ENCODE peak calls at places on chromosomes 11 and 22, in four cellular contexts. C is HCT116; G is stimulated activated CD4-positive, alpha-beta T cell treated with anti-CD3 and anti-CD28 coated beads, Interleukin-15, amount 100 ng/mL, for 1 hour; P is occipital lobe. T is an unnamed sample.

GRCh38 chr22:49948958-49949913 is 11.3 kb upstream of the PIM3 start:
- DNase-seq in P (no peak), G (no peak), C (no peak), T (no peak)

GRCh38 chr22:45740236-45740635 is 68.6 kb downstream of the ATXN10 start:
- DNase-seq in G (no peak), P (no peak), C (no peak), T (no peak)

GRCh38 chr11:35927067-35927466 is 16.8 kb upstream of the LDLRAD3 start:
- DNase-seq in C (no peak), G (no peak), P (no peak), T (no peak)

GRCh38 chr11:18243783-18244362 is 4.6 kb downstream of the SAA2 start:
- DNase-seq in C (peak; percentile 63), P (no peak), G (no peak), T (peak; percentile 46)

GRCh38 chr11:3147257-3147619 is 17.9 kb downstream of the OSBPL5 start:
- DNase-seq in C (no peak), P (no peak), G (no peak), T (no peak)

GRCh38 chr11:65419773-65420481 is 2.7 kb upstream of the NEAT1 start:
- DNase-seq in C (peak; percentile 77), G (peak; percentile 37), P (peak; percentile 79), T (peak; percentile 90)

GRCh38 chr11:131534031-131534430 is 163.6 kb downstream of the NTM start:
- DNase-seq in C (no peak), G (no peak), P (peak; percentile 44), T (no peak)

GRCh38 chr11:2681408-2682145 is 18.2 kb downstream of the KCNQ1OT1 start:
- DNase-seq in C (no peak), P (no peak), G (no peak), T (no peak)

GRCh38 chr11:125944350-125945010 is 1.4 kb upstream of the VSIG10L2 start:
- DNase-seq in C (no peak), P (no peak), G (no peak), T (no peak)

GRCh38 chr11:63872833-63873201 is 33.9 kb downstream of the MARK2 start:
- DNase-seq in C (no peak), P (no peak), G (no peak), T (no peak)

GRCh38 chr11:59216654-59217640 is 4.2 kb upstream of the MPEG1 start:
- DNase-seq in C (no peak), P (no peak), G (no peak), T (no peak)

GRCh38 chr11:124115782-124116616 is 749 bp downstream of the VWA5A start:
- DNase-seq in C (no peak), G (no peak), P (no peak), T (no peak)

GRCh38 chr11:91041626-91042025 is 818.8 kb upstream of the CHORDC1 start:
- DNase-seq in P (no peak), C (no peak), G (no peak), T (no peak)

GRCh38 chr11:113168358-113168757 is 146.0 kb upstream of the TTC12 start:
- DNase-seq in G (no peak), P (no peak), C (no peak), T (no peak)

T was measured in NCI-H460.